ENCODE peak calls at places on chromosomes 2 and 18, in five cellular contexts. R is fibroblast of lung, F is HCT116, L is pancreas, A is GM23248. G is an unnamed sample. For H3K4me1 and H3K27me3, the result is how much of the 10 kb centered on the place peaks cover.

GRCh38 chr2:162074937-162075688 is 1.1 kb upstream of the DPP4 start:
- DNase-seq in R (no peak), F (no peak), L (no peak), A (peak), G (no peak)

GRCh38 chr2:138632066-138632465 is 130.5 kb downstream of the SPOPL start:
- DNase-seq in R (peak), F (no peak), L (no peak), A (peak), G (no peak)

GRCh38 chr2:3343012-3343411 is 34.6 kb downstream of the EIPR1 start:
- DNase-seq in R (no peak), F (no peak), L (no peak), A (no peak), G (no peak)

GRCh38 chr18:2988041-2988794 is 24.7 kb downstream of the LPIN2 start:
- DNase-seq in R (peak), F (no peak), L (no peak), A (peak), G (no peak)

GRCh38 chr2:95526360-95527341 is 42.1 kb upstream of the TRIM43B start:
- DNase-seq in R (peak), F (peak), L (peak), A (peak), G (no peak)

GRCh38 chr2:112155331-112156151 is 17.4 kb downstream of the FBLN7 start:
- DNase-seq in R (no peak), F (no peak), L (no peak), A (no peak), G (no peak)

GRCh38 chr2:75602724-75603342 is 42.1 kb upstream of the EVA1A start:
- DNase-seq in R (peak), F (no peak), L (no peak), A (peak), G (no peak)

GRCh38 chr2:113910110-113910717 is 20.3 kb downstream of the ACTR3 start:
- DNase-seq in R (no peak), F (peak), L (no peak), A (peak), G (no peak)

GRCh38 chr18:63452273-63452672 is 24.5 kb upstream of the SERPINB5 start:
- DNase-seq in R (no peak), F (no peak), L (no peak), A (no peak), G (no peak)

GRCh38 chr2:72140621-72140960 is 7.1 kb downstream of the CYP26B1 start:
- DNase-seq in R (no peak), F (no peak), L (no peak), A (no peak), G (no peak)

GRCh38 chr2:72138921-72139381 is 8.7 kb downstream of the CYP26B1 start:
- DNase-seq in R (no peak), F (no peak), L (no peak), A (no peak), G (no peak)

GRCh38 chr2:72138011-72138881 is 9.4 kb downstream of the CYP26B1 start:
- DNase-seq in R (no peak), F (no peak), L (no peak), A (no peak), G (no peak)

GRCh38 chr2:72139871-72140620 is 7.6 kb downstream of the CYP26B1 start:
- DNase-seq in R (no peak), F (no peak), L (no peak), A (no peak), G (no peak)

DNA sequence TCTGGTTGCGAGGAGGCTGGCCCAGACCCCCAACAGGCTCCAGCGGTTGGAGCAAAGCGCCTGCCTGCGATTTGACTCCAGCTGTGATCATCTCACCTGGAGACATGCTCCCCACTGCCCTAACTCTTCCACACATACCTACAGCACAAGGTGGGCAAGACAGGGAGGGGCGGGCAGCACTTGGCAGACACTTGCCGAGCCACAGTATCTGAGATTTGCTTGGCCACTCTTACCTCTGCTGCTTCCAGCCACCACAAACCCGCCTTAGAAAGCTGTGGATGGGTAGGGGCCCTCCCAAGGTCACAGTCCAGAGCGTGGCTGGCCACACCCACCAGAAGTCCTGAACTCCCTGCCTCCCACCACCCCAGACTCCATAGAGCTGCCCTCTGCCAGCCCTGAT is 8.2 kb downstream of the CYP26B1 start:
- DNase-seq in R (no peak), F (no peak), L (no peak), A (no peak), G (no peak)
- H3K4me1 ChIP-seq in R (under half), F (under half), L (under half), A (under half), G (under half)

DNA sequence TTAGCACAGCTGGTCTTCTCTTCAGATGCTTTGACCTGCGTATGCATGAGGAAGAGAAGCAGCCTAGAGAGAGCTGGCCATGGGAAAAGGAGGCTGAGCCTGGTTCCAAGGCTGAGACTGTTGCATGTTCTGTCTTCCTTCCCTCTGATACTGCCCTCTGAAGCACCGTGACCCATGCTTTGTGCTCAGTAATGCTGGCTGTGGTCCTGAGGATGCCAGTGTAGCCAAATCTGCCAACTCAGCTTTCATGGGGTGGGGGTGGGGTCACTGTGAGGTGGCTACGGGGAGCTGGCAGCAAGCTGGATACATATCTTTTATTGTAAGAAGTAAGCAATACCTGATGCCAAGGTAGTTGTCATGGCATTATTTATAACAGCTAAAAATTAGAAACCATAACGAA is 41.5 kb downstream of the EPAS1 start:
- DNase-seq in R (no peak), F (no peak), L (peak), A (no peak), G (no peak)
- H3K4me3 ChIP-seq in R (no peak), F (no peak), L (no peak), A (no peak), G (no peak)

GRCh38 chr18:31042068-31042390 is 513 bp downstream of the DSC3 start:
- DNase-seq in R (no peak), F (no peak), L (no peak), A (no peak), G (no peak)
- H3K27me3 ChIP-seq in R (under half), F (under half), L (under half), A (under half), G (under half)

GRCh38 chr2:32715391-32715841 is 87.6 kb downstream of the TTC27 start:
- DNase-seq in R (no peak), F (no peak), L (no peak), A (no peak), G (no peak)

GRCh38 chr2:32715981-32716380 is 88.1 kb downstream of the TTC27 start:
- DNase-seq in R (peak), F (no peak), L (no peak), A (peak), G (no peak)

GRCh38 chr2:32712870-32713269 is 85.0 kb downstream of the TTC27 start:
- DNase-seq in R (peak), F (no peak), L (no peak), A (peak), G (no peak)

GRCh38 chr2:32716598-32716997 is 88.7 kb downstream of the TTC27 start:
- DNase-seq in R (no peak), F (no peak), L (no peak), A (no peak), G (no peak)

DNA sequence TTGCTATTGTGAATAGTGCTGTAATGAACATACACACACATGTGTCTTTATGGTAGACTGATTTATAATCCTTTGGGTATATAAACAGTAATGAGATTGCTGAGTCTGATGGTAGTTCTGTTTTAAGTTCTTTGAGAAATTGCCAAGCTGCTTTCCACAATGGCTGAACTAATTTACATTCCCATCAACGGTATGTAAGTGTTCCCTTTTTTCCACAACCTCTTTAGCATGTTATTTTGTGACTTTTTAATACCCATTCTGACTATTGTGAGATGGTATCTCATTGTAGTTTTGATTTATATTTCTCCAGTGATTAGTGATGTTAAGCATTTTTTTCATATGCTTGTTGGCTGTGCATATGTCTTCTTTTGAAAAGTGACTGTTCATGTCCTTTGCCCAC is 86.7 kb downstream of the TTC27 start:
- DNase-seq in R (no peak), F (no peak), L (no peak), A (no peak), G (peak)
- H3K4me1 ChIP-seq in R (under half), F (under half), L (under half), A (under half), G (under half)

GRCh38 chr2:172677363-172677762 is 58.3 kb upstream of the RAPGEF4 start:
- DNase-seq in R (peak), F (no peak), L (no peak), A (no peak), G (no peak)
- H3K4me3 ChIP-seq in R (no peak), F (no peak), L (no peak), A (no peak), G (no peak)

G was measured in HAP-1.